ENCODE peak calls at places on chromosomes 6 and 20, in nine cellular contexts. J is BE2C; C is hepatocyte; G is heart right ventricle; H is tibial artery; W is brain microvascular endothelial cell; Y is CD4-positive, CD25-positive, alpha-beta regulatory T cell; A is keratinocyte; F is ascending aorta. N is an unnamed sample.

GRCh38 chr6:7073810-7074525 is 33.8 kb upstream of the RREB1 start:
- DNase-seq in J (no peak), C (no peak), G (no peak), H (peak; percentile 55), W (no peak), Y (peak; percentile 12), A (no peak), F (no peak), N (no peak)

GRCh38 chr6:111872521-111873177 is 603 bp downstream of the FYN start:
- DNase-seq in J (peak; percentile 62), C (peak; percentile 61), G (peak; percentile 51), H (peak; percentile 67), W (peak; percentile 32), Y (peak; percentile 69), A (no peak), F (no peak), N (no peak)

GRCh38 chr6:4133941-4134838 is 1.2 kb downstream of the ECI2 start:
- DNase-seq in J (no peak), C (no peak), G (no peak), H (peak; percentile 33), W (no peak), Y (no peak), A (no peak), F (no peak), N (no peak)

GRCh38 chr20:38307371-38308046 is 3.6 kb downstream of the BPI start:
- DNase-seq in J (no peak), C (no peak), G (no peak), H (no peak), W (peak; percentile 67), Y (no peak), A (no peak), F (no peak), N (no peak)

GRCh38 chr6:125944434-125944816 is 12.1 kb upstream of the HINT3 start:
- DNase-seq in J (no peak), C (peak; percentile 72), G (peak; percentile 51), H (peak; percentile 77), W (peak; percentile 78), Y (no peak), A (no peak), F (peak; percentile 84), N (no peak)

GRCh38 chr20:43843096-43843964 is 71.3 kb upstream of the TOX2 start:
- DNase-seq in J (no peak), C (no peak), G (no peak), H (no peak), W (peak; percentile 75), Y (no peak), A (peak; percentile 21), F (no peak), N (no peak)

GRCh38 chr6:117338567-117338966 is 73.2 kb downstream of the VGLL2 start:
- DNase-seq in J (no peak), C (no peak), G (peak; percentile 17), H (no peak), W (no peak), Y (no peak), A (no peak), F (no peak), N (no peak)

GRCh38 chr6:44475779-44476434 is 88.4 kb downstream of the CDC5L start:
- DNase-seq in J (peak; percentile 79), C (peak; percentile 92), G (peak; percentile 80), H (peak; percentile 72), W (peak; percentile 48), Y (peak; percentile 37), A (peak; percentile 28), F (peak; percentile 75), N (no peak)

GRCh38 chr6:15402401-15403045 is 156.7 kb downstream of the JARID2 start:
- DNase-seq in J (no peak), C (no peak), G (no peak), H (no peak), W (no peak), Y (no peak), A (no peak), F (no peak), N (no peak)

GRCh38 chr20:6919792-6920468 is 152.4 kb downstream of the BMP2 start:
- DNase-seq in J (no peak), C (no peak), G (no peak), H (no peak), W (no peak), Y (no peak), A (no peak), F (no peak), N (no peak)

GRCh38 chr6:148521586-148521985 is 178.9 kb downstream of the SASH1 start:
- DNase-seq in J (no peak), C (no peak), G (no peak), H (no peak), W (no peak), Y (no peak), A (no peak), F (no peak), N (no peak)

GRCh38 chr6:81808834-81809598 is 56.5 kb upstream of the TENT5A start:
- DNase-seq in J (no peak), C (no peak), G (peak; percentile 23), H (no peak), W (no peak), Y (no peak), A (no peak), F (no peak), N (no peak)

GRCh38 chr6:150691463-150691862 is 91.8 kb downstream of the PLEKHG1 start:
- DNase-seq in J (no peak), C (no peak), G (no peak), H (no peak), W (no peak), Y (no peak), A (no peak), F (no peak), N (no peak)

GRCh38 chr6:17211101-17211500 is 70.1 kb upstream of the RBM24 start:
- DNase-seq in J (no peak), C (no peak), G (no peak), H (no peak), W (no peak), Y (no peak), A (no peak), F (no peak), N (no peak)

GRCh38 chr20:62975812-62976413 is 23.4 kb downstream of the SLC17A9 start:
- DNase-seq in J (no peak), C (no peak), G (no peak), H (no peak), W (no peak), Y (no peak), A (no peak), F (no peak), N (no peak)

GRCh38 chr6:152063170-152063921 is 255.9 kb downstream of the ESR1 start:
- DNase-seq in J (no peak), C (no peak), G (no peak), H (no peak), W (no peak), Y (no peak), A (no peak), F (no peak), N (no peak)

DNA sequence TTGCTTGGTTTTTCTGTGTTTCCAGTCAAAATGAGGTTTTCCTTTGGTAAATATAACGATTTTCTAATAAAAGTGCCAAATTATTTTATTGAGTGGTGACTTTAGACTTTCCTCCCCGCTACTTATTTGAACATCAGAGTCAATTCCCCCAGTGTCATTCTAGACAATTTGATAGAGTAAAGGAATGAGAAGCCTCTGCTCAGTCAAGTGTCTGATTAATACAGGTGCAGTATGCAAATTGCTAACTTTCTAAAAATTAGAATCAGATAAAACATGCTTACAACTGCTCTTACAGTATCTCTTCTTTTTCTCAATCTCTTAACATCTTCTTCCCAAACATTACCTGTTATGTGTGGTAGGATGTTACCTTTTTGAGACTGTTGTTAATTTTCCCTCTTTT is 148.7 kb downstream of the CD83 start:
- DNase-seq in J (no peak), C (no peak), G (no peak), H (no peak), W (no peak), Y (no peak), A (no peak), F (no peak), N (no peak)
- H3K4me3 ChIP-seq in J (no peak overlapping the region), C (no peak overlapping the region), G (no peak overlapping the region), H (no peak overlapping the region), W (no peak overlapping the region), Y (no peak overlapping the region), A (no peak overlapping the region), F (no peak overlapping the region), N (no peak overlapping the region)

GRCh38 chr6:146915671-146916127 is 288.5 kb upstream of the STXBP5 start:
- DNase-seq in J (no peak), C (no peak), G (no peak), H (no peak), W (peak; percentile 48), Y (no peak), A (no peak), F (no peak), N (no peak)
- H3K4me3 ChIP-seq in J (no peak overlapping the region), C (no peak overlapping the region), G (no peak overlapping the region), H (no peak overlapping the region), W (peak overlapping the region; percentile 36), Y (no peak overlapping the region), A (peak overlapping the region; percentile 35), F (no peak overlapping the region), N (no peak overlapping the region)

GRCh38 chr6:56802570-56802969 is 152.3 kb upstream of the BEND6 start:
- DNase-seq in J (peak; percentile 21), C (no peak), G (no peak), H (no peak), W (peak; percentile 38), Y (no peak), A (no peak), F (no peak), N (peak; percentile 76)
- H3K4me3 ChIP-seq in J (no peak overlapping the region), C (no peak overlapping the region), G (no peak overlapping the region), H (no peak overlapping the region), W (no peak overlapping the region), Y (no peak overlapping the region), A (no peak overlapping the region), F (no peak overlapping the region), N (peak overlapping the region; percentile 22)

GRCh38 chr6:71404145-71404966 is 115.7 kb downstream of the OGFRL1 start:
- DNase-seq in J (no peak), C (no peak), G (no peak), H (no peak), W (peak; percentile 81), Y (no peak), A (peak; percentile 64), F (no peak), N (no peak)

GRCh38 chr6:71402101-71402500 is 113.5 kb downstream of the OGFRL1 start:
- DNase-seq in J (no peak), C (no peak), G (no peak), H (no peak), W (no peak), Y (no peak), A (no peak), F (no peak), N (no peak)

GRCh38 chr6:71404967-71405278 is 116.3 kb downstream of the OGFRL1 start:
- DNase-seq in J (no peak), C (no peak), G (no peak), H (no peak), W (no peak), Y (no peak), A (no peak), F (no peak), N (no peak)

GRCh38 chr6:71403422-71404134 is 115.0 kb downstream of the OGFRL1 start:
- DNase-seq in J (no peak), C (no peak), G (no peak), H (no peak), W (no peak), Y (no peak), A (no peak), F (no peak), N (no peak)

DNA sequence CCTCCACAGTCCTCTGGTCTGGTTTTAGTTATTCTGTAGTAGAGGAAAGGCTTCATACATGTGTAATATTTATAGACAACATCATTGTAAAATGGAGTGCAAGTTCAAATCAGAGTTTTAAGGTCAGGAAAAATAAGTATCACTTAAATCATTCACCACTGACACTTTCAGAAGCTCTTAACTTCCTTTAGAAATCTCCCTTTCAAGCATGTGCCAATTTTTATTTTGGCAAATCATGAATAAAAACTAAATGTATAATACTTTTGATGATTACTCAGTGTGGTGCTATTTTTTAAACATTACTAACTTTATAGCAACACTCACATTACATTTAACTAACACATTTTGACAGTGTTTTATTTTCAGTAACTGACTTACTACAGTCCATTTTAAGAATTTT is 112.2 kb downstream of the OGFRL1 start:
- DNase-seq in J (no peak), C (no peak), G (no peak), H (no peak), W (no peak), Y (no peak), A (no peak), F (no peak), N (no peak)
- H3K4me3 ChIP-seq in J (no peak overlapping the region), C (no peak overlapping the region), G (no peak overlapping the region), H (no peak overlapping the region), W (no peak overlapping the region), Y (no peak overlapping the region), A (no peak overlapping the region), F (no peak overlapping the region), N (no peak overlapping the region)

N was measured in SK-N-MC.